ENCODE peak calls at places on chromosomes 5 and 9, in four cellular contexts. W is neuronal stem cell, X is mammary epithelial cell, R is astrocyte. G is an unnamed sample.

GRCh38 chr5:83026507-83026906 is 50.7 kb downstream of the TMEM167A start:
- DNase-seq in W (no peak), X (no peak), R (no peak), G (no peak)

GRCh38 chr5:90384389-90384788 is 25.2 kb downstream of the CETN3 start:
- DNase-seq in W (no peak), X (no peak), R (no peak), G (no peak)

GRCh38 chr9:77015291-77016048 is 4.0 kb upstream of the FOXB2 start:
- DNase-seq in W (no peak), X (no peak), R (no peak), G (no peak)

GRCh38 chr9:131986089-131986488 is 93.6 kb downstream of the MED27 start:
- DNase-seq in W (no peak), X (no peak), R (no peak), G (no peak)

GRCh38 chr5:156826150-156826549 is 23.9 kb upstream of the PPP1R2B start:
- DNase-seq in W (no peak), X (no peak), R (no peak), G (no peak)

GRCh38 chr5:58849995-58850667 is 267.3 kb downstream of the RAB3C start:
- DNase-seq in W (peak; percentile 64), X (peak; percentile 9), R (peak; percentile 15), G (peak; percentile 26)

GRCh38 chr5:122436615-122437014 is 124.6 kb downstream of the SNCAIP start:
- DNase-seq in W (no peak), X (no peak), R (peak; percentile 2), G (no peak)

GRCh38 chr9:119234636-119235035 is 134.6 kb downstream of the BRINP1 start:
- DNase-seq in W (no peak), X (peak; percentile 23), R (no peak), G (no peak)

GRCh38 chr9:38732849-38733248 is 12.9 kb upstream of the FAM240B start:
- DNase-seq in W (no peak), X (no peak), R (no peak), G (no peak)

GRCh38 chr5:169256191-169256590 is 44.7 kb downstream of the SLIT3 start:
- DNase-seq in W (no peak), X (no peak), R (no peak), G (no peak)

GRCh38 chr9:83537331-83538171 is 650 bp downstream of the FRMD3 start:
- DNase-seq in W (no peak), X (peak; percentile 20), R (peak; percentile 1), G (no peak)

GRCh38 chr9:129885018-129885669 is 49.9 kb downstream of the USP20 start:
- DNase-seq in W (no peak), X (no peak), R (no peak), G (peak; percentile 4)

GRCh38 chr9:8653855-8654254 is 854.3 kb upstream of the DMAC1 start:
- DNase-seq in W (no peak), X (no peak), R (no peak), G (no peak)

GRCh38 chr9:33127881-33128280 is 39.3 kb downstream of the B4GALT1 start:
- DNase-seq in W (no peak), X (no peak), R (no peak), G (no peak)

GRCh38 chr9:134962065-134962997 is 44.6 kb upstream of the FCN1 start:
- DNase-seq in W (no peak), X (no peak), R (no peak), G (no peak)

DNA sequence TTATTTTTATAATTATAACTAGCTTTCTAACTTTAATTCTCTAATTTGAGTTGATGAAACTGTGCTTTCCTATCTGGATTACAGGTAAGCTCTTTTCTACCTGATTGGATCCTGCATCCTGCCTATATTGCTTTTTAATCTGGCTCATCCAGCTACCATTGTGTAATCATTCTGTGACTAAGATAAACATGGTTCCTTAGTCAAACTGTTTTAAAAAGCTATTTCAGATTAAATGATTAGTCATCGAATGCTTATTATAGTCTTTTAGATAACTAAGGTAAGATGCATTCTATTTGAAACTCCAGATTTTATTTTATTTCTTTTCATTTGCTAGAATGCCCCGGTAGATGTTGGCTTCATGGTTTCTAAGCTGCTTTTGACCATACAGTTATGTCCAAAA is 50.7 kb downstream of the ICE1 start:
- DNase-seq in W (no peak), X (peak; percentile 32), R (peak; percentile 39), G (no peak)
- H3K36me3 ChIP-seq in W (peaks cover 80% of the 10 kb centered on the region), X (peaks cover 22% of the 10 kb centered on the region), R (peaks cover 26% of the 10 kb centered on the region), G (peaks cover 56% of the 10 kb centered on the region)

GRCh38 chr9:68852941-68853340 is 147.9 kb downstream of the PIP5K1B start:
- DNase-seq in W (no peak), X (no peak), R (no peak), G (no peak)
- H3K4me3 ChIP-seq in W (no peak overlapping the region), X (no peak overlapping the region), R (no peak overlapping the region), G (no peak overlapping the region)

GRCh38 chr5:175520321-175520720 is 42.0 kb downstream of the SFXN1 start:
- DNase-seq in W (no peak), X (no peak), R (no peak), G (no peak)
- H3K36me3 ChIP-seq in W (peaks cover 99% of the 10 kb centered on the region), X (peaks cover 33% of the 10 kb centered on the region), R (peaks cover 41% of the 10 kb centered on the region), G (peaks cover 88% of the 10 kb centered on the region)

DNA sequence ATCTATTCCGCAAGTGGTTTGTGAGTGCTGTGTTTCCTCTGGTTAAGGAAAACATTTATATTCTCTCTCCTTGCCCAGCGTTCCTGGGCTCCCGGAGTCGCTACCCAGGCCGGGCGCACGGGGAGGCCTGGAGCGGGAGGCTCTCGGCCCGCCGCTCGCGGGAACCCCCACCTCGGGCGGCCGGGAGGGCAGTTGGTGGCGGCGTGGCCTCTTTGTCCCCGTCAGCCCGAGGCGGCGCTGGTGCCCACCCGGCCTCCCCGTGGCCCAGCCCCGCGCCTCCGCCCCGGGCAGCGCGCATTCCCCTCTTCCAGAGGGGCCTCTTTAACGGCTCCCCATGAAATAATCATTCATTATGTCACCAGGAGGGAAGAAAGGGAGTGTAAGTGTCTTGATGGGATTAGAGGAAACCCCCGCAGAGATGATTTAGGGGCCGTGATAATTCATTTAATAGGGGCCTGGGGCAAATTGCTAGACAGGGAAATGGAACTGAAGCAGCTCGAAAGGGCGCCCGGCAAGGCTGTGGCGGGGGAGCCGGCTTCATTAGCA is 181.9 kb upstream of the TBCA start:
- DNase-seq in W (peak; percentile 70), X (no peak), R (no peak), G (peak; percentile 94)
- H3K4me3 ChIP-seq in W (no peak overlapping the region), X (no peak overlapping the region), R (peak overlapping the region; percentile 25), G (peak overlapping the region; percentile 10)

GRCh38 chr9:114348261-114348905 is 18.7 kb downstream of the ORM2 start:
- DNase-seq in W (no peak), X (no peak), R (no peak), G (no peak)
- H3K36me3 ChIP-seq in W (peaks cover 75% of the 10 kb centered on the region), X (no peaks in the 10 kb centered on the region), R (peaks cover 20% of the 10 kb centered on the region), G (peaks cover 24% of the 10 kb centered on the region)

G was measured in HAP-1.